ENCODE peak calls at places on chromosome 11, in six cellular contexts. One of them, this sample, is unnamed.

GRCh38 chr11:68043349-68044144 is 4.7 kb downstream of the TCIRG1 start:
- DNase-seq in cardiac fibroblast: peak
- DNase-seq in SJSA1: no peak
- DNase-seq in activated CD4-positive, alpha-beta memory T cell treated with anti-CD3 and anti-CD28 coated beads, Interleukin-2, amount 10 ng/mL, durations not matched to agents 7 days and 5 days: no peak
- DNase-seq in body of pancreas: no peak
- DNase-seq in stimulated activated CD4-positive, alpha-beta T cell treated with anti-CD3 and anti-CD28 coated beads, Interleukin-12 subunit alpha, Interleukin-12 subunit beta, amount 100 ng/mL, for 48 hours: no peak
- DNase-seq in this sample: no peak

GRCh38 chr11:79956061-79956460 is 515.2 kb upstream of the TENM4 start:
- DNase-seq in body of pancreas: no peak
- DNase-seq in activated CD4-positive, alpha-beta memory T cell treated with anti-CD3 and anti-CD28 coated beads, Interleukin-2, amount 10 ng/mL, durations not matched to agents 7 days and 5 days: no peak
- DNase-seq in cardiac fibroblast: no peak
- DNase-seq in SJSA1: no peak
- DNase-seq in stimulated activated CD4-positive, alpha-beta T cell treated with anti-CD3 and anti-CD28 coated beads, Interleukin-12 subunit alpha, Interleukin-12 subunit beta, amount 100 ng/mL, for 48 hours: no peak
- DNase-seq in this sample: no peak

GRCh38 chr11:43278302-43278956 is 33.4 kb upstream of the API5 start:
- DNase-seq in cardiac fibroblast: peak
- DNase-seq in body of pancreas: no peak
- DNase-seq in stimulated activated CD4-positive, alpha-beta T cell treated with anti-CD3 and anti-CD28 coated beads, Interleukin-12 subunit alpha, Interleukin-12 subunit beta, amount 100 ng/mL, for 48 hours: no peak
- DNase-seq in activated CD4-positive, alpha-beta memory T cell treated with anti-CD3 and anti-CD28 coated beads, Interleukin-2, amount 10 ng/mL, durations not matched to agents 7 days and 5 days: no peak
- DNase-seq in SJSA1: peak
- DNase-seq in this sample: no peak

GRCh38 chr11:45056529-45056928 is 89.9 kb upstream of the PRDM11 start:
- DNase-seq in activated CD4-positive, alpha-beta memory T cell treated with anti-CD3 and anti-CD28 coated beads, Interleukin-2, amount 10 ng/mL, durations not matched to agents 7 days and 5 days: no peak
- DNase-seq in cardiac fibroblast: no peak
- DNase-seq in body of pancreas: no peak
- DNase-seq in stimulated activated CD4-positive, alpha-beta T cell treated with anti-CD3 and anti-CD28 coated beads, Interleukin-12 subunit alpha, Interleukin-12 subunit beta, amount 100 ng/mL, for 48 hours: no peak
- DNase-seq in SJSA1: no peak
- DNase-seq in this sample: no peak

GRCh38 chr11:64747961-64748715 is 4.2 kb upstream of the RASGRP2 start:
- DNase-seq in stimulated activated CD4-positive, alpha-beta T cell treated with anti-CD3 and anti-CD28 coated beads, Interleukin-12 subunit alpha, Interleukin-12 subunit beta, amount 100 ng/mL, for 48 hours: no peak
- DNase-seq in activated CD4-positive, alpha-beta memory T cell treated with anti-CD3 and anti-CD28 coated beads, Interleukin-2, amount 10 ng/mL, durations not matched to agents 7 days and 5 days: no peak
- DNase-seq in body of pancreas: no peak
- DNase-seq in cardiac fibroblast: peak
- DNase-seq in SJSA1: no peak
- DNase-seq in this sample: no peak

GRCh38 chr11:125071408-125071807 is 8.3 kb downstream of the SLC37A2 start:
- DNase-seq in SJSA1: no peak
- DNase-seq in cardiac fibroblast: no peak
- DNase-seq in body of pancreas: no peak
- DNase-seq in activated CD4-positive, alpha-beta memory T cell treated with anti-CD3 and anti-CD28 coated beads, Interleukin-2, amount 10 ng/mL, durations not matched to agents 7 days and 5 days: no peak
- DNase-seq in stimulated activated CD4-positive, alpha-beta T cell treated with anti-CD3 and anti-CD28 coated beads, Interleukin-12 subunit alpha, Interleukin-12 subunit beta, amount 100 ng/mL, for 48 hours: no peak
- DNase-seq in this sample: no peak

GRCh38 chr11:68141247-68142027 is 20.2 kb upstream of the CHKA start:
- DNase-seq in cardiac fibroblast: no peak
- DNase-seq in stimulated activated CD4-positive, alpha-beta T cell treated with anti-CD3 and anti-CD28 coated beads, Interleukin-12 subunit alpha, Interleukin-12 subunit beta, amount 100 ng/mL, for 48 hours: no peak
- DNase-seq in body of pancreas: no peak
- DNase-seq in SJSA1: no peak
- DNase-seq in activated CD4-positive, alpha-beta memory T cell treated with anti-CD3 and anti-CD28 coated beads, Interleukin-2, amount 10 ng/mL, durations not matched to agents 7 days and 5 days: no peak
- DNase-seq in this sample: no peak

GRCh38 chr11:10538924-10539323 is 2.1 kb downstream of the RNF141 start:
- DNase-seq in activated CD4-positive, alpha-beta memory T cell treated with anti-CD3 and anti-CD28 coated beads, Interleukin-2, amount 10 ng/mL, durations not matched to agents 7 days and 5 days: no peak
- DNase-seq in cardiac fibroblast: no peak
- DNase-seq in body of pancreas: no peak
- DNase-seq in stimulated activated CD4-positive, alpha-beta T cell treated with anti-CD3 and anti-CD28 coated beads, Interleukin-12 subunit alpha, Interleukin-12 subunit beta, amount 100 ng/mL, for 48 hours: no peak
- DNase-seq in SJSA1: no peak
- DNase-seq in this sample: no peak

GRCh38 chr11:29214833-29215232 is 802.0 kb downstream of the KCNA4 start:
- DNase-seq in stimulated activated CD4-positive, alpha-beta T cell treated with anti-CD3 and anti-CD28 coated beads, Interleukin-12 subunit alpha, Interleukin-12 subunit beta, amount 100 ng/mL, for 48 hours: no peak
- DNase-seq in cardiac fibroblast: no peak
- DNase-seq in body of pancreas: no peak
- DNase-seq in activated CD4-positive, alpha-beta memory T cell treated with anti-CD3 and anti-CD28 coated beads, Interleukin-2, amount 10 ng/mL, durations not matched to agents 7 days and 5 days: no peak
- DNase-seq in SJSA1: no peak
- DNase-seq in this sample: no peak

GRCh38 chr11:67277231-67277961 is 11.1 kb downstream of the GRK2 start:
- DNase-seq in stimulated activated CD4-positive, alpha-beta T cell treated with anti-CD3 and anti-CD28 coated beads, Interleukin-12 subunit alpha, Interleukin-12 subunit beta, amount 100 ng/mL, for 48 hours: peak
- DNase-seq in activated CD4-positive, alpha-beta memory T cell treated with anti-CD3 and anti-CD28 coated beads, Interleukin-2, amount 10 ng/mL, durations not matched to agents 7 days and 5 days: peak
- DNase-seq in body of pancreas: peak
- DNase-seq in cardiac fibroblast: peak
- DNase-seq in SJSA1: peak
- DNase-seq in this sample: peak

GRCh38 chr11:107337917-107338316 is 119.7 kb downstream of the CWF19L2 start:
- DNase-seq in stimulated activated CD4-positive, alpha-beta T cell treated with anti-CD3 and anti-CD28 coated beads, Interleukin-12 subunit alpha, Interleukin-12 subunit beta, amount 100 ng/mL, for 48 hours: no peak
- DNase-seq in activated CD4-positive, alpha-beta memory T cell treated with anti-CD3 and anti-CD28 coated beads, Interleukin-2, amount 10 ng/mL, durations not matched to agents 7 days and 5 days: no peak
- DNase-seq in body of pancreas: no peak
- DNase-seq in SJSA1: no peak
- DNase-seq in cardiac fibroblast: no peak
- DNase-seq in this sample: no peak

GRCh38 chr11:16815047-16815767 is 76.8 kb downstream of the C11orf58 start:
- DNase-seq in stimulated activated CD4-positive, alpha-beta T cell treated with anti-CD3 and anti-CD28 coated beads, Interleukin-12 subunit alpha, Interleukin-12 subunit beta, amount 100 ng/mL, for 48 hours: no peak
- DNase-seq in cardiac fibroblast: peak
- DNase-seq in body of pancreas: peak
- DNase-seq in activated CD4-positive, alpha-beta memory T cell treated with anti-CD3 and anti-CD28 coated beads, Interleukin-2, amount 10 ng/mL, durations not matched to agents 7 days and 5 days: no peak
- DNase-seq in SJSA1: no peak
- DNase-seq in this sample: no peak

This sample was measured in stimulated activated naive CD8-positive, alpha-beta T cell treated with anti-CD3 and anti-CD28 coated beads, Interleukin-15, amount 100 ng/mL, for 72 hours.